ENCODE peak calls at places on chromosomes 5 and 9, in five cellular contexts. W, U, M, S and V are unnamed samples.

GRCh38 chr5:71860048-71860447 is 141.0 kb downstream of the CARTPT start:
- DNase-seq in W (no peak), U (no peak), M (no peak), S (no peak), V (no peak)

GRCh38 chr9:93664549-93665120 is 88.3 kb downstream of the PHF2 start:
- DNase-seq in W (no peak), U (no peak), M (no peak), S (no peak), V (no peak)

GRCh38 chr9:114856210-114856941 is 50.5 kb upstream of the TNFSF15 start:
- DNase-seq in W (peak), U (no peak), M (peak), S (no peak), V (no peak)

GRCh38 chr5:81825237-81825636 is 74.3 kb upstream of the SSBP2 start:
- DNase-seq in W (peak), U (no peak), M (peak), S (no peak), V (no peak)

GRCh38 chr5:158543539-158544387 is 556.0 kb downstream of the EBF1 start:
- DNase-seq in W (peak), U (peak), M (peak), S (no peak), V (no peak)

GRCh38 chr5:58135571-58136335 is 324.1 kb downstream of the PLK2 start:
- DNase-seq in W (no peak), U (no peak), M (peak), S (no peak), V (no peak)

GRCh38 chr5:174736777-174737176 is 12.4 kb downstream of the MSX2 start:
- DNase-seq in W (no peak), U (no peak), M (no peak), S (no peak), V (no peak)

GRCh38 chr9:22357016-22357415 is 89.6 kb upstream of the DMRTA1 start:
- DNase-seq in W (no peak), U (no peak), M (no peak), S (no peak), V (no peak)

GRCh38 chr5:126847318-126848221 is 70.6 kb downstream of the LMNB1 start:
- DNase-seq in W (no peak), U (no peak), M (no peak), S (no peak), V (no peak)

GRCh38 chr9:124868511-124869465 is 6.9 kb downstream of the ARPC5L start:
- DNase-seq in W (peak), U (peak), M (no peak), S (peak), V (peak)
- TF ChIP-seq CTCF in W (peak), U (peak), M (peak), S (peak), V (peak)

DNA sequence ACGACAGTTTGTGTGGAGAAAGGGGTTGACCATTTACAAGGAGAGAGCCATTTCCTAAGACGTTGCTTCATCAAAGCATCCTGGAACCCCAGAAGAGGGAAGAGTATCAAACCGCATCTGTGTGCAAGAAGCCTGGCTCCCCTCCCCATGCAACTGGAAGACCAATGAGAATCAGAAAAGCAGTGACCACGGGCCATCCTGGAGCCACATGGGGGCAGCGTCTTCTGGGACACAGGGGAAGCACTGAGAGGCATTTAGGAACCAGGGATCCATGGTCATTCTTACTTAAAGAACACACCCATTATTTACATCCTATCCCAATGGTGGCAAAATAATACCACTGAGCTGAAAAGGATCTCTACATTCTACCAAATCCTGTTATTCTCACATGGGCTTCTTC is 29.3 kb downstream of the SEMA5A start:
- DNase-seq in W (no peak), U (no peak), M (no peak), S (no peak), V (no peak)
- TF ChIP-seq CTCF in W (peak), U (no peak), M (no peak), S (no peak), V (no peak)

GRCh38 chr5:55113327-55113726 is 10.9 kb downstream of the GZMA start:
- DNase-seq in W (no peak), U (no peak), M (no peak), S (no peak), V (no peak)
- TF ChIP-seq CTCF in W (no peak), U (no peak), M (no peak), S (no peak), V (no peak)

GRCh38 chr5:108919591-108920326 is 172.1 kb downstream of the FER start:
- DNase-seq in W (no peak), U (no peak), M (no peak), S (peak), V (peak)

GRCh38 chr5:108930107-108930506 is 182.4 kb downstream of the FER start:
- DNase-seq in W (no peak), U (no peak), M (no peak), S (no peak), V (no peak)

GRCh38 chr5:108925073-108925472 is 177.4 kb downstream of the FER start:
- DNase-seq in W (no peak), U (no peak), M (no peak), S (no peak), V (no peak)

GRCh38 chr5:108924457-108924961 is 176.8 kb downstream of the FER start:
- DNase-seq in W (no peak), U (no peak), M (no peak), S (peak), V (no peak)
- TF ChIP-seq CTCF in W (peak), U (peak), M (peak), S (peak), V (no peak)

GRCh38 chr9:120729796-120730195 is 15.5 kb upstream of the MEGF9 start:
- DNase-seq in W (no peak), U (no peak), M (no peak), S (peak), V (no peak)
- TF ChIP-seq CTCF in W (no peak), U (peak), M (peak), S (peak), V (peak)

DNA sequence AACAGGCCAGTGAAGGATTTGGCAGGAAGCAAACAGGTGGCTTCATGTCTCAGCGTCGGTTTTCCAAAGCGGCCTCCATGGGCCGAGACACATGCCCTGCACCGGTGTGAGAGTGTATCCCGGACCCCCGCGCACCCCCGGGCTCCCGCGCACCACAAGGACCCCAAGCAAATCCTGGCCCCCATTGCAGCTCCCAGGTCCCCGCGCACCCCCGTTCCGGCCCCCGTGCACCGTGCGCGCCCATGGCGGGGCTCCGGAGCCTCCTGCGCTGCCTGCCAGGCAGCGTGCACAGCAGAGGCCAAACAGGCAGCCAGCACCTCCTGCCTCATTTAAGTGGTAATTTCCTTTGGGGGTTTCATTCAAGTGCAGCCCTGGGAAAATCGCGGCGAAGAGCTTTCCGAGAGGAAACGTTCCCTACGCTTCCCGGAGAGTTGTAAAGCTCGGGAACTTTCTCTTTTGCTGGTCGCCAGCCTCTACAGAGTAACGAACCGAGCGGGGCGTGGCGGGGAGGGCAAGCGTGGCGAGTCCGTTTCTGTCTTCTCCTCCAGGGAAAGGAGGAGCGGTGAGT is 145.5 kb upstream of the SLC24A2 start:
- DNase-seq in W (peak), U (no peak), M (no peak), S (no peak), V (no peak)
- TF ChIP-seq CTCF in W (peak), U (no peak), M (no peak), S (no peak), V (no peak)

GRCh38 chr5:132870801-132871200 is 2.7 kb upstream of the LEAP2 start:
- DNase-seq in W (no peak), U (no peak), M (no peak), S (no peak), V (no peak)

GRCh38 chr5:132868754-132869153 is 2.3 kb downstream of the UQCRQ start:
- DNase-seq in W (no peak), U (no peak), M (no peak), S (no peak), V (no peak)

GRCh38 chr5:132867046-132867451 is 607 bp downstream of the UQCRQ start:
- DNase-seq in W (no peak), U (no peak), M (no peak), S (no peak), V (no peak)

GRCh38 chr5:132865668-132866341 is 464 bp downstream of the GDF9 start:
- DNase-seq in W (no peak), U (no peak), M (no peak), S (no peak), V (no peak)

GRCh38 chr5:132866342-132867045 is at the start of the genes GDF9 and UQCRQ:
- DNase-seq in W (peak), U (peak), M (peak), S (peak), V (peak)
- TF ChIP-seq CTCF in W (peak), U (peak), M (peak), S (peak), V (peak)

GRCh38 chr9:96686638-96687335 is 31.7 kb upstream of the PRXL2C start:
- DNase-seq in W (peak), U (peak), M (no peak), S (peak), V (peak)
- TF ChIP-seq CTCF in W (peak), U (no peak), M (peak), S (peak), V (no peak)

GRCh38 chr5:2205596-2205995 is 322.9 kb upstream of the IRX4 start:
- DNase-seq in W (no peak), U (no peak), M (no peak), S (no peak), V (no peak)

GRCh38 chr5:2207109-2207399 is 324.3 kb upstream of the IRX4 start:
- DNase-seq in W (no peak), U (no peak), M (no peak), S (no peak), V (no peak)

GRCh38 chr5:2207416-2207950 is 324.8 kb upstream of the IRX4 start:
- DNase-seq in W (no peak), U (no peak), M (no peak), S (no peak), V (no peak)

GRCh38 chr5:2206244-2207108 is 323.8 kb upstream of the IRX4 start:
- DNase-seq in W (no peak), U (no peak), M (no peak), S (no peak), V (no peak)

GRCh38 chr5:2207966-2208544 is 325.3 kb upstream of the IRX4 start:
- DNase-seq in W (no peak), U (no peak), M (no peak), S (no peak), V (no peak)
- TF ChIP-seq CTCF in W (no peak), U (no peak), M (no peak), S (peak), V (no peak)

GRCh38 chr9:91898451-91899433 is 51.3 kb downstream of the ROR2 start:
- DNase-seq in W (peak), U (no peak), M (no peak), S (no peak), V (no peak)

GRCh38 chr9:91899611-91900010 is 50.4 kb downstream of the ROR2 start:
- DNase-seq in W (no peak), U (no peak), M (no peak), S (no peak), V (no peak)

GRCh38 chr9:91896513-91897121 is 53.4 kb downstream of the ROR2 start:
- DNase-seq in W (peak), U (no peak), M (peak), S (no peak), V (no peak)

GRCh38 chr9:91896096-91896495 is 53.9 kb downstream of the ROR2 start:
- DNase-seq in W (peak), U (no peak), M (no peak), S (no peak), V (no peak)

DNA sequence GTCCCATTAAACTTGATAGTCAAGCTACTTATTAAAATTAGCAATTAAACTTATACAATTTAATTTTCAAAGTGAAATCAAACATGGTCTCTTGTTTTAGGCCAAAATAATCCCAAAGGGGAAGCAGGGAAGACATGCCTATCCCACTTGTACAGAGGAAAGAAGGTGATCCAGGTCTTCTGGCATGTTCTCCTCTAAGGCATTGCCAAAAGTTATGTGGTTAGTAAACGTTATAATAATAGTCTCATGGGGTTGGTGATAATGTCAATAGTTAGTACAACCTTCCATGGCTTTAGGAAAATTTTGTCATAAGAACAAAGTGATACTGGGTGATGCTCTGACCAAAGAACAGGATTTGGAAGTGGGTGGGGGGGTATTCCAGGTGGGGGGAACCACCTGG is 52.8 kb downstream of the ROR2 start:
- DNase-seq in W (peak), U (no peak), M (no peak), S (no peak), V (no peak)
- TF ChIP-seq CTCF in W (no peak), U (no peak), M (no peak), S (no peak), V (no peak)